ENCODE peak calls at places on chromosomes 5 and 9, in six cellular contexts. N is sigmoid colon, Y is lower lobe of right lung, Q is ovary, H is tibial nerve, U is iPS DF 6.9. S is an unnamed sample.

GRCh38 chr9:4211022-4211421 is 88.8 kb downstream of the GLIS3 start:
- DNase-seq in U (no peak), N (no peak), Q (no peak), H (no peak), Y (no peak), S (no peak)

GRCh38 chr5:150490296-150490669 is 17.6 kb upstream of the NDST1 start:
- DNase-seq in H (no peak), N (no peak), Y (no peak), U (no peak), Q (no peak), S (no peak)

GRCh38 chr5:173496129-173496882 is 120.1 kb downstream of the BOD1 start:
- DNase-seq in Q (no peak), H (no peak), N (no peak), Y (no peak), U (no peak), S (no peak)

GRCh38 chr5:150665044-150665443 is 4.0 kb downstream of the MYOZ3 start:
- DNase-seq in N (no peak), H (no peak), U (no peak), Y (no peak), Q (no peak), S (no peak)

GRCh38 chr5:33091571-33092363 is 349.0 kb upstream of the TARS1 start:
- DNase-seq in H (no peak), N (no peak), Y (no peak), U (no peak), Q (no peak), S (no peak)

GRCh38 chr9:135771401-135772051 is 69.5 kb downstream of the KCNT1 start:
- DNase-seq in Y (no peak), H (no peak), U (no peak), Q (no peak), N (no peak), S (no peak)

GRCh38 chr5:159178978-159179377 is 30.4 kb downstream of the RNF145 start:
- DNase-seq in H (no peak), U (no peak), Q (peak), Y (no peak), N (no peak), S (no peak)

GRCh38 chr5:88688242-88688959 is 194.6 kb downstream of the MEF2C start:
- DNase-seq in U (no peak), Y (no peak), N (no peak), H (no peak), Q (no peak), S (no peak)

GRCh38 chr5:112372543-112372942 is 46.5 kb downstream of the EPB41L4A start:
- DNase-seq in N (no peak), U (no peak), Y (no peak), H (no peak), Q (no peak), S (no peak)

GRCh38 chr5:51302358-51302757 is 80.9 kb upstream of the ISL1 start:
- DNase-seq in Y (no peak), Q (no peak), U (no peak), H (no peak), N (no peak), S (no peak)

GRCh38 chr5:142322747-142323479 is 1.9 kb downstream of the SPRY4 start:
- DNase-seq in N (peak), U (no peak), Q (no peak), H (peak), Y (no peak), S (peak)

GRCh38 chr5:40688127-40688756 is 8.5 kb downstream of the PTGER4 start:
- DNase-seq in Q (peak), Y (peak), N (peak), H (peak), U (peak), S (peak)

GRCh38 chr5:146652547-146652946 is 136.6 kb upstream of the GPR151 start:
- DNase-seq in U (no peak), H (no peak), Y (no peak), N (no peak), Q (no peak), S (no peak)

GRCh38 chr9:35533398-35533797 is 43.5 kb downstream of the RUSC2 start:
- DNase-seq in Q (no peak), U (no peak), Y (no peak), H (no peak), N (no peak), S (peak)

GRCh38 chr5:6868816-6869215 is 155.6 kb downstream of the TENT4A start:
- DNase-seq in H (no peak), U (no peak), Y (no peak), N (no peak), Q (no peak), S (no peak)

GRCh38 chr9:95757483-95757882 is 118.0 kb upstream of the ERCC6L2 start:
- DNase-seq in N (no peak), H (no peak), U (no peak), Q (no peak), Y (no peak), S (no peak)

GRCh38 chr5:125154321-125154811 is 407.9 kb upstream of the ZNF608 start:
- DNase-seq in H (no peak), N (no peak), U (no peak), Y (no peak), Q (no peak), S (no peak)

GRCh38 chr5:155872801-155873200 is 454.2 kb upstream of the SGCD start:
- DNase-seq in N (no peak), Q (no peak), H (no peak), Y (no peak), U (no peak), S (no peak)

GRCh38 chr5:131996210-131997025 is 15.0 kb downstream of the ACSL6 start:
- DNase-seq in Q (no peak), U (no peak), Y (peak), N (no peak), H (no peak), S (no peak)

GRCh38 chr9:92963831-92964606 is 16.7 kb downstream of the FGD3 start:
- DNase-seq in H (peak), N (no peak), Y (peak), Q (no peak), U (no peak), S (no peak)

GRCh38 chr9:134403682-134404301 is 77.5 kb downstream of the RXRA start:
- DNase-seq in H (peak), Q (peak), U (no peak), N (peak), Y (peak), S (no peak)

GRCh38 chr5:138139776-138140080 is 500 bp upstream of the NME5 start:
- DNase-seq in Q (no peak), N (no peak), U (no peak), H (no peak), Y (no peak), S (no peak)

GRCh38 chr9:124950050-124950718 is 9.3 kb upstream of the GOLGA1 start:
- DNase-seq in H (no peak), Q (no peak), N (no peak), U (no peak), Y (no peak), S (no peak)

GRCh38 chr9:112193562-112194288 is 18.6 kb upstream of the SUSD1 start:
- DNase-seq in Q (no peak), U (no peak), N (no peak), Y (no peak), H (no peak), S (no peak)

GRCh38 chr9:108163321-108164005 is 673.9 kb upstream of the KLF4 start:
- DNase-seq in U (no peak), H (no peak), Y (no peak), Q (no peak), N (no peak), S (no peak)

GRCh38 chr9:31347082-31347617 is 1037.3 kb upstream of the ACO1 start:
- DNase-seq in Y (no peak), N (no peak), H (no peak), U (no peak), Q (no peak), S (no peak)
- H3K27ac ChIP-seq in Y (peak), N (no peak), H (peak), U (no peak), Q (no peak), S (no peak)

GRCh38 chr9:129815278-129815677 is 8.7 kb downstream of the TOR1A start:
- DNase-seq in N (no peak), Y (peak), H (no peak), U (no peak), Q (no peak), S (no peak)

GRCh38 chr9:129814432-129815223 is 9.3 kb downstream of the TOR1A start:
- DNase-seq in H (no peak), U (no peak), N (no peak), Q (no peak), Y (peak), S (no peak)

GRCh38 chr9:129812385-129812784 is 9.4 kb downstream of the TOR1B start:
- DNase-seq in Q (no peak), H (no peak), Y (no peak), N (no peak), U (no peak), S (no peak)

GRCh38 chr9:129811967-129812363 is 9.0 kb downstream of the TOR1B start:
- DNase-seq in Q (no peak), U (no peak), H (no peak), N (no peak), Y (no peak), S (no peak)

DNA sequence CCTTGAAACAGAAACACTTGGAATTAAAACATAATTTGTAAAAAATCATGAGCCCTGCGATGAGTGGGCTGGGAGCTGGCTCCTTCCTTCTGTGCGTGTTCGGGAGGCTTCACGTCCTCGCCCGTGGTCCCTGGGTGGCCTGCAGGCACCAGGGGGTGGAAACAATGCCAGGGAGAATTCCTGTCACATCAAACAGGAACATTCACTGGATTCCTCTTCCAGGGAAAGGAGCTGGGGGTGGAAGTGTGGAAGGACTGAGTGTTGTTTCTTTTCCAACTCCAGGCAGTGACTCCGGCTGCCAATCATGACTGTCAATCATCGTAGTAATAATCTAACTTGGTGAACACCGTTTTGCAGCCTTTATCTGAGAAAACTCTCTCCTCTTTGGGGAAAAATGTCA is 10.3 kb downstream of the TOR1A start:
- DNase-seq in N (no peak), U (no peak), H (no peak), Y (peak), Q (no peak), S (no peak)
- H3K27ac ChIP-seq in N (no peak), U (no peak), H (no peak), Y (no peak), Q (no peak), S (peak)

DNA sequence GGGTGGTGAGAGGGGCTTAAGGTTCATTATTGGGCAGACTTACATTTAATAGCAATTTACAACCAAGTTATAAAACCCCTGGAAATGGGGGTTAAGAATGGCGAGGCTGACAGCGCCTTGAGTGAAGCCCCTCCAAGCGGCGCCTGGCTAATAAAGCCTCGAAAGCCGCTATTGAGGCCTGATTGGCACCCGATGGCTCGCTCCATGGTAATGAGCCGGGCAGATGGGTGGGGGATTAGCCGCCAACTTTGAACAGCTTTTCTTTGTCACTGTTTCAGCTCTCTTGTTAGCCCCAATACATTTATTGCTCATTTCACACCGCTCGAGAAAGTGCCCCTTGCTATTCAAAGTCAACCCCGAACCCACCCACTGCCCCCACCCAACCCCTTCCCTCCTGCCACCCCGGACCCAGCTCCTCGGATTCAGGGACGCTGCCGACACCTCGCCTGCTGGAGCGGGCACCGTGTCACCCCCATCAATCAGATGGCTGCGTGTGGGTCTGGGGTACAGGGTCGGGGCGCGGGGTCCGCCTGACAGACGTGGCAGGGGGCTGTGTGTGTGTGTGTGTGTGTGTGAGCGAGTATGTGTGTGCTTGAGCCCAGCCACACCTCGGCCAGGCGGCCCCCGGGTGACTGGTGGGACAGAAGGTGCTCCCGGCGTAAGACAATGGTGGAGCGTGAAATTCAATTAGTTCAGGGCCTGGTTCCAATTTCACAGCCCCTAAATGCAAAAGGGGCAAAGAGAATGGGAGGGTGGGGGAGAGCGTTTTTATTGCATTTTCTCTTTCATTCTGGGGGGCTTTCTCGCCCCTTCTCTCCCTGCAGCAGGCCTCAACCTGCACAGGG is 34.2 kb downstream of the ASS1 start:
- DNase-seq in H (no peak), N (no peak), Y (no peak), U (no peak), Q (no peak), S (no peak)
- H3K27ac ChIP-seq in H (no peak), N (no peak), Y (no peak), U (no peak), Q (no peak), S (no peak)

GRCh38 chr5:137118629-137119028 is 380.5 kb downstream of the SPOCK1 start:
- DNase-seq in U (no peak), Y (no peak), N (no peak), H (no peak), Q (no peak), S (no peak)

GRCh38 chr5:137114529-137114928 is 384.6 kb downstream of the SPOCK1 start:
- DNase-seq in H (no peak), Y (no peak), U (no peak), Q (no peak), N (no peak), S (no peak)

GRCh38 chr5:137115152-137115551 is 384.0 kb downstream of the SPOCK1 start:
- DNase-seq in N (no peak), H (no peak), Q (no peak), U (no peak), Y (no peak), S (no peak)

GRCh38 chr5:137113161-137113560 is 386.0 kb downstream of the SPOCK1 start:
- DNase-seq in H (no peak), U (no peak), Q (no peak), N (no peak), Y (no peak), S (no peak)

GRCh38 chr5:137113939-137114338 is 385.2 kb downstream of the SPOCK1 start:
- DNase-seq in Y (no peak), H (no peak), Q (no peak), U (no peak), N (no peak), S (no peak)
- H3K27ac ChIP-seq in Y (no peak), H (no peak), Q (no peak), U (no peak), N (no peak), S (no peak)